ENCODE peak calls at places on chromosome 18, in ten cellular contexts. R is heart left ventricle, E is HepG2, S is tibial nerve, K is endodermal cell, M is left ventricle myocardium inferior, U is Panc1, P is prostate gland, D is AG04450, N is tibial artery. F is an unnamed sample.

GRCh38 chr18:44849361-44849760 is 168.7 kb downstream of the SETBP1 start:
- DNase-seq in R (no peak), E (no peak), S (no peak), K (no peak), M (no peak), U (no peak), P (no peak), D (no peak), N (no peak), F (no peak)

GRCh38 chr18:51278045-51278649 is 80.7 kb upstream of the MEX3C start:
- DNase-seq in R (no peak), E (peak; percentile 47), S (no peak), K (peak; percentile 90), M (no peak), U (peak; percentile 2), P (no peak), D (no peak), N (no peak), F (peak; percentile 71)

GRCh38 chr18:28511421-28511821 is 334.5 kb upstream of the CDH2 start:
- DNase-seq in R (no peak), E (no peak), S (no peak), K (no peak), M (no peak), U (no peak), P (no peak), D (no peak), N (no peak), F (no peak)

GRCh38 chr18:79454034-79454735 is 58.5 kb downstream of the NFATC1 start:
- DNase-seq in R (peak; percentile 65), E (no peak), S (peak; percentile 59), K (no peak), M (peak; percentile 65), U (no peak), P (peak; percentile 34), D (no peak), N (no peak), F (no peak)

GRCh38 chr18:55053976-55054375 is 94.7 kb upstream of the CCDC68 start:
- DNase-seq in R (no peak), E (no peak), S (no peak), K (no peak), M (no peak), U (no peak), P (no peak), D (no peak), N (no peak), F (no peak)

GRCh38 chr18:55144226-55144625 is 185.0 kb upstream of the CCDC68 start:
- DNase-seq in R (no peak), E (no peak), S (no peak), K (no peak), M (no peak), U (no peak), P (no peak), D (no peak), N (no peak), F (no peak)

GRCh38 chr18:24926649-24927048 is 425.3 kb downstream of the ZNF521 start:
- DNase-seq in R (no peak), E (no peak), S (no peak), K (no peak), M (no peak), U (no peak), P (no peak), D (no peak), N (no peak), F (no peak)

GRCh38 chr18:23585007-23585871 is 1.1 kb downstream of the NPC1 start:
- DNase-seq in R (peak; percentile 33), E (peak; percentile 31), S (no peak), K (peak; percentile 66), M (no peak), U (no peak), P (peak; percentile 17), D (no peak), N (no peak), F (no peak)

GRCh38 chr18:11909597-11910026 is 1.5 kb upstream of the MPPE1 start:
- DNase-seq in R (no peak), E (peak; percentile 26), S (no peak), K (no peak), M (no peak), U (no peak), P (no peak), D (no peak), N (no peak), F (no peak)

GRCh38 chr18:27823053-27823452 is 353.9 kb downstream of the CDH2 start:
- DNase-seq in R (no peak), E (no peak), S (no peak), K (no peak), M (no peak), U (no peak), P (no peak), D (no peak), N (no peak), F (no peak)

GRCh38 chr18:63119647-63120046 is 199.9 kb downstream of the BCL2 start:
- DNase-seq in R (no peak), E (peak; percentile 6), S (no peak), K (peak; percentile 74), M (no peak), U (no peak), P (peak; percentile 20), D (no peak), N (no peak), F (no peak)

GRCh38 chr18:79962311-79962710 is 2.1 kb upstream of the HSBP1L1 start:
- DNase-seq in R (no peak), E (no peak), S (no peak), K (no peak), M (no peak), U (no peak), P (no peak), D (no peak), N (no peak), F (peak; percentile 24)

GRCh38 chr18:74153377-74153776 is 5.1 kb downstream of the TIMM21 start:
- DNase-seq in R (no peak), E (no peak), S (no peak), K (no peak), M (no peak), U (no peak), P (no peak), D (no peak), N (no peak), F (no peak)
- H3K27ac ChIP-seq in R (no peak overlapping the region), E (no peak overlapping the region), S (no peak overlapping the region), K (no peak overlapping the region), M (peak overlapping the region; percentile 82), U (no peak overlapping the region), P (no peak overlapping the region), D (no peak overlapping the region), N (no peak overlapping the region), F (no peak overlapping the region)

GRCh38 chr18:72808688-72809087 is 59.1 kb downstream of the NETO1 start:
- DNase-seq in R (peak; percentile 18), E (no peak), S (no peak), K (no peak), M (peak; percentile 47), U (no peak), P (no peak), D (no peak), N (no peak), F (no peak)

DNA sequence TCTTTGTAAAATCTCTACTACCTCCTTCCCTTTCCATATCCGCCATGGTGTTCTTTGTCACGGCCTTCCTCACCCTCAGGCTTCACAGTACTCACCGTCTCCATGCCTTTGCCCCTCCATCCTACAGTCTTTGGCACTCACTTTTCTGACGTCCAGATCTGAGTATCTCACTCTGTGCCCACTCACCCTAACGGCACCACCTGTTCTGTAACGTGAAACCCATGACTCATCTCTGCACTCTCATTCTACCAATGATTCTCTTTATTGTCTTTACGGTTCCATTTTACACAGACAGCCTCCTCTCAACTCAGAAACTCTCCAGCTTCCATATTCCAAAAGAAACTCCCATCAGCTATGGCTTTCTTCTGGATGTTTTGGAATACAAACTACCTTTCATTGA is 56.7 kb downstream of the NETO1 start:
- DNase-seq in R (no peak), E (no peak), S (no peak), K (no peak), M (no peak), U (no peak), P (no peak), D (no peak), N (no peak), F (no peak)
- TF ChIP-seq CTCF in R (no peak), E (no peak), S (no peak), K (no peak), M (no peak), U (no peak), P (no peak), D (no peak), N (no peak), F (no peak)

GRCh38 chr18:58270396-58270795 is 226.4 kb downstream of the NEDD4L start:
- DNase-seq in R (no peak), E (no peak), S (no peak), K (no peak), M (no peak), U (no peak), P (no peak), D (no peak), N (no peak), F (no peak)

GRCh38 chr18:58269931-58270330 is 225.9 kb downstream of the NEDD4L start:
- DNase-seq in R (no peak), E (no peak), S (no peak), K (no peak), M (no peak), U (no peak), P (peak; percentile 80), D (no peak), N (no peak), F (no peak)

GRCh38 chr18:58267493-58267892 is 223.5 kb downstream of the NEDD4L start:
- DNase-seq in R (no peak), E (no peak), S (no peak), K (no peak), M (no peak), U (no peak), P (no peak), D (no peak), N (no peak), F (peak; percentile 72)

GRCh38 chr18:58266291-58266690 is 222.3 kb downstream of the NEDD4L start:
- DNase-seq in R (no peak), E (no peak), S (no peak), K (no peak), M (no peak), U (no peak), P (no peak), D (no peak), N (no peak), F (no peak)

DNA sequence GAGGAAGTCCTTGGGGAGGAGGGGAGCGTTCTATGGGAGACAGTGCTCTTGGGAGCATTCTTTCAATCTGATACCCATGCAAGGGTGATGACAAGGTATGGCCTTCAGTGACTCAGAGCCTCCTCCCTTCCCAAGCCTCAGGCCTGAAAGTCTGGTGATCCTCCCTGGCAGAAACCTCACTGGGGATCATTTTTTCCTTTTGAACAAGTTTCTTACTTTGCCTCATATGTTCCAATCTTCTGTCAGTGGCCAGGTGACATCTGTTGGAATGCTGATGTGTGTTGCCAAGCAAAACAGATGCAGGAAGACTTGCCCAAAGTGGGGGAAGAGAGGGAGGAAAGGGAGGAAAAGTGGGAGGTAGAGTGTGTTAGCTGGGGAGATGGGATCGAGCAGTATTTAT is 224.8 kb downstream of the NEDD4L start:
- DNase-seq in R (no peak), E (no peak), S (no peak), K (peak; percentile 42), M (no peak), U (no peak), P (no peak), D (no peak), N (no peak), F (no peak)
- H3K27ac ChIP-seq in R (no peak overlapping the region), E (no peak overlapping the region), S (no peak overlapping the region), K (no peak overlapping the region), M (peak overlapping the region; percentile 55), U (no peak overlapping the region), P (peak overlapping the region; percentile 67), D (no peak overlapping the region), N (no peak overlapping the region), F (peak overlapping the region; percentile 59)

GRCh38 chr18:4204151-4204720 is 250.9 kb downstream of the DLGAP1 start:
- DNase-seq in R (no peak), E (no peak), S (no peak), K (no peak), M (no peak), U (no peak), P (no peak), D (no peak), N (no peak), F (no peak)
- TF ChIP-seq CTCF in R (no peak), E (no peak), S (no peak), K (no peak), M (no peak), U (no peak), P (no peak), D (no peak), N (no peak), F (no peak)

F was measured in dorsolateral prefrontal cortex.